ENCODE peak calls at places on chromosomes 4 and X, in five cellular contexts. H is left ventricle myocardium inferior, N is tibial nerve, P is heart right ventricle, M is endodermal cell. X is an unnamed sample.

GRCh38 chr4:90718926-90719325 is 591.7 kb downstream of the CCSER1 start:
- DNase-seq in H (no peak), N (no peak), P (no peak), M (no peak), X (no peak)

GRCh38 chr4:73859614-73860088 is 6.6 kb downstream of the PF4V1 start:
- DNase-seq in H (no peak), N (no peak), P (no peak), M (no peak), X (no peak)

GRCh38 chr4:73404457-73404856 is 370 bp downstream of the ALB start:
- DNase-seq in H (no peak), N (no peak), P (no peak), M (no peak), X (no peak)

GRCh38 chr4:27787195-27787594 is 926.6 kb downstream of the STIM2 start:
- DNase-seq in H (no peak), N (no peak), P (no peak), M (no peak), X (no peak)

GRCh38 chr4:186724861-186725419 is 1.3 kb upstream of the FAT1 start:
- DNase-seq in H (no peak), N (peak), P (no peak), M (peak), X (no peak)

GRCh38 chrX:25726539-25726938 is 411.6 kb upstream of the MAGEB18 start:
- DNase-seq in H (no peak), N (no peak), P (no peak), M (no peak), X (no peak)

GRCh38 chr4:39179681-39180080 is 2.6 kb upstream of the WDR19 start:
- DNase-seq in H (no peak), N (no peak), P (no peak), M (no peak), X (no peak)

GRCh38 chrX:1427756-1428155 is 25.0 kb downstream of the ASMTL start:
- DNase-seq in H (no peak), N (no peak), P (no peak), M (no peak), X (no peak)

GRCh38 chr4:140724780-140725179 is 31.4 kb downstream of the TBC1D9 start:
- DNase-seq in H (no peak), N (no peak), P (no peak), M (no peak), X (no peak)

GRCh38 chr4:101169044-101170014 is 178.0 kb downstream of the PPP3CA start:
- DNase-seq in H (peak), N (peak), P (no peak), M (peak), X (no peak)

GRCh38 chrX:154526901-154527675 is 11.1 kb upstream of the FAM3A start:
- DNase-seq in H (peak), N (peak), P (peak), M (peak), X (no peak)

GRCh38 chr4:1072830-1073446 is 40.4 kb downstream of the RNF212 start:
- DNase-seq in H (no peak), N (peak), P (no peak), M (peak), X (peak)

GRCh38 chr4:106473515-106473914 is 104.9 kb upstream of the GIMD1 start:
- DNase-seq in H (no peak), N (no peak), P (no peak), M (no peak), X (no peak)

GRCh38 chr4:5078015-5078414 is 26.7 kb downstream of the STK32B start:
- DNase-seq in H (no peak), N (no peak), P (no peak), M (no peak), X (no peak)

GRCh38 chr4:100803751-100804150 is 285.9 kb upstream of the EMCN start:
- DNase-seq in H (no peak), N (no peak), P (no peak), M (no peak), X (no peak)

GRCh38 chrX:69065451-69065850 is 99.8 kb downstream of the PJA1 start:
- DNase-seq in H (no peak), N (no peak), P (no peak), M (peak), X (no peak)

GRCh38 chrX:107935200-107935599 is 47.0 kb downstream of the TEX13B start:
- DNase-seq in H (no peak), N (no peak), P (no peak), M (no peak), X (no peak)

GRCh38 chrX:31604629-31605221 is 532.9 kb upstream of the FTHL17 start:
- DNase-seq in H (no peak), N (no peak), P (no peak), M (no peak), X (no peak)

GRCh38 chrX:31603411-31604120 is 531.7 kb upstream of the FTHL17 start:
- DNase-seq in H (no peak), N (no peak), P (no peak), M (no peak), X (no peak)

GRCh38 chrX:31606796-31607195 is 535.0 kb upstream of the FTHL17 start:
- DNase-seq in H (no peak), N (no peak), P (no peak), M (no peak), X (no peak)

GRCh38 chrX:31608651-31609050 is 536.8 kb upstream of the FTHL17 start:
- DNase-seq in H (no peak), N (no peak), P (no peak), M (no peak), X (no peak)

DNA sequence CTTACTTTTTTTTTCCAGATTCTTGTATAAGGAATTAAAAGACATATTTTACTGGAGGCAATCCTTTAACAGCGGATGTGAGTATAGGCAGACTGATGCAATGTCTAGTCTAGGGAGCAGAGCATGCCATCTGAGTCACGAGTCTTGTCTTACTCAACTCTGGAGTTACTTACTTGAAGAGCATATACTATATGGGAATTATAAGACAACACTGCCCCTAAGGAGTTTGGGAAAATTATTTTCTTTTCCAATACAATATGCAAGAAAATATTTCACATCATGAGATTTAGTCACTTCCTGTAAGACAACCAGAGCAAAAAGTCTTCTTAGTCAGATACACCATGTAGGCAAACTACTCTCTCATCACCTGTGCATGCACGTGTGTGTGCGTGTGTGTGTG is 537.3 kb upstream of the FTHL17 start:
- DNase-seq in H (no peak), N (no peak), P (no peak), M (no peak), X (no peak)
- H3K27ac ChIP-seq in H (no peak), N (no peak), P (no peak), M (no peak), X (no peak)

DNA sequence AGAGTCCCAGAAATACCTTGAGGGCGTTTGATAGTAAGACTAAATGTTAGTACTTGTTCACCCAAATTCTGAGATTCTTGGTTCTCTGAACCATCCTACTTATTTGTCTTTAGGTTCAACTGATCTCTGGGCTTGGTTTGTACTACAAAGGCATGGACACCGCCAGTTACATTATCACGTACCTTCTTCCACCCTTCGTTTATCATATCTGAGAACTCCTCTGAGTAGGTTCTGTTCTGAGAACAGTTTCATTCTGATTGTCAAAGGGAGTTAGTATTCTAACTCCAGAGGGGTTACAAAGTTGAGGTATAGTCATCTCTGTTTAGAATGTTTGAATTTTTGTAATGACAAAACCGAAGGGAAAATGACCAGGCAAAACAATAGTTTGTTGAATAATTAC is 19.3 kb downstream of the ZFX start:
- DNase-seq in H (no peak), N (no peak), P (no peak), M (no peak), X (no peak)
- H3K27ac ChIP-seq in H (no peak), N (no peak), P (no peak), M (no peak), X (no peak)

DNA sequence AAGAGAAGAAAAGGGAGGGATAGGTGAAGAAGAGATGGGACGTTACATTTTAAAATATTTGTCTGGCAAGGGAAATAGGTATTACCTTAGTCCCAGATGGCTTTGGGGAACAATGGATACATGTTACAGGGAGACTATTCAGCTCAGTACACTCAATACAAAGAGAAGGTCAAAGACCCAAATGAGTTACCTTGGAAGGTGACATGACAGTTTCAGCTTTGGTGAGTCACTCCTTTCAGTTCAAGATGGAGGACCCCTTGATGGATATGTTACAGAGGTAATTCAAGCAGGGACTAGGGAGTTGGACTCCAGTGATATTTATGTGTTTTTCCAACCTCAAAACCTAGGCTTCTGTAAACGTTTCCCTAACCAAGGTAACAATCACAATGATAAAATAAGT is 5.0 kb downstream of the NOA1 start:
- DNase-seq in H (no peak), N (no peak), P (no peak), M (no peak), X (no peak)
- H3K27ac ChIP-seq in H (no peak), N (no peak), P (no peak), M (no peak), X (no peak)

DNA sequence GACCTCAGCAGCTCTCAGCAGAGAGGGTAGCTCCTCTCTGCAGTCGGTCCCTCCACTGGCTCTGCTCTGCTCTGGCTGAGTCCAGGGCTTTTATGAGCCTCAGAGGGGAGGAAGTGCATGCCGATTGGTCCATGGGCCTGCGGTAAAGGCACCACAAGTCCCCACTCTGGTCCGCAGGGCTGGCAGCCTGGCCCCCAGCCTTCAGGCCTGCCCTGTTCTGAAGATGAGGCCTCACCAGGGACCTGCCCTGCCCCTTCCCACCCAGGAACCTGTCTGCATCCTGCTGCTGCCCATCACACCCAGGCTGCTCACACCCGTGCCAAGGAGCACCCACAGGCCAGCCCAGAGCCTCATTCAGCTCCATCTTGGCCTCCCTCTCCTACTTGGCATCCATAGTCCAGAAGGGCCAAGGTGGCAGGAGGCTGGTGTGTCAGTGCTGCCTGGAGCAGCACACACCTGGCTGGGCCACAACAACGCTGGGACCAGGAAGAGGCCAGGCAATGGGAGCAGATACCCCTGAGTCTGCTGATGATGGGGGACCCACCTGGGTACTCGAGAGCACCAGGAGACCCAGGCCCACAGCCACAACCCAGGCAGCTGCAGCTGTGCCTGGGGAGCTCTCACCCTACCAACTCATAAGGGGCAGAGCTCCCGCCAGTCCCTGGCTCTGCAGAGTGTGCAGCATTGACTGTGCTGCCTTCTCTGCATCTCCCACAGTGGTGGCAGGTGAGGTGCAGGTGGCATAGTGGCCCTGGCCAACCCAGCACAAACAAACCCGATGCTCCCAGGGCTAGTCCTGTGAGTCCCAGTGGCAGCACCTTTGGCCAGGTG is 191.9 kb upstream of the NUDT6 start:
- DNase-seq in H (no peak), N (no peak), P (no peak), M (no peak), X (no peak)
- H3K27ac ChIP-seq in H (peak), N (no peak), P (peak), M (no peak), X (no peak)

GRCh38 chr4:189364032-189364449 is 576.6 kb upstream of the FRG1 start:
- DNase-seq in H (no peak), N (no peak), P (no peak), M (no peak), X (no peak)

GRCh38 chr4:189367832-189368231 is 572.8 kb upstream of the FRG1 start:
- DNase-seq in H (no peak), N (no peak), P (no peak), M (no peak), X (no peak)

DNA sequence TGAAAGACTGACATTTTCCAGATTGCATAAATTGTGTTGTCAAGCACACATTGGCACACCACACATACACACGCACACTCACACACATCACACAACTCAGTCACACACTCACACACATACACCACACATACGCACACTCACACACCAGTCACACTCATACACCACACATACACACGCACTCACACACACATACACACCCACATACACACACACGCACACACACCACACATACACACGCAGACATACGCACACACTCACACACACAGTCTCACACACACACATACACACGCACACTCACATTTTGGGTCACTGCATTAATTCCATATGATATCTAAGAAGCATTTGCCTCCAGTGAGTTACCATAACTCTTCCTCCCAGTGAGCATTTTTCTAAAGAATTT is 578.3 kb upstream of the FRG1 start:
- DNase-seq in H (no peak), N (no peak), P (no peak), M (no peak), X (no peak)
- H3K27ac ChIP-seq in H (no peak), N (no peak), P (no peak), M (no peak), X (no peak)

GRCh38 chrX:150581093-150581775 is 12.8 kb downstream of the MTM1 start:
- DNase-seq in H (no peak), N (no peak), P (no peak), M (no peak), X (no peak)
- H3K27ac ChIP-seq in H (no peak), N (no peak), P (no peak), M (no peak), X (no peak)

GRCh38 chr4:139455187-139455586 is 1.3 kb downstream of the RAB33B start:
- DNase-seq in H (no peak), N (no peak), P (no peak), M (no peak), X (no peak)

GRCh38 chr4:139453371-139454110 is 380 bp upstream of the RAB33B start:
- DNase-seq in H (peak), N (peak), P (peak), M (peak), X (peak)

GRCh38 chr4:139454111-139454600 is at the start of gene RAB33B:
- DNase-seq in H (no peak), N (peak), P (no peak), M (no peak), X (no peak)

GRCh38 chr4:139453041-139453370 is 915 bp upstream of the RAB33B start:
- DNase-seq in H (no peak), N (peak), P (no peak), M (no peak), X (no peak)

GRCh38 chr4:139454646-139455045 is 725 bp downstream of the RAB33B start:
- DNase-seq in H (no peak), N (no peak), P (no peak), M (no peak), X (no peak)
- H3K27ac ChIP-seq in H (peak), N (peak), P (peak), M (no peak), X (peak)

DNA sequence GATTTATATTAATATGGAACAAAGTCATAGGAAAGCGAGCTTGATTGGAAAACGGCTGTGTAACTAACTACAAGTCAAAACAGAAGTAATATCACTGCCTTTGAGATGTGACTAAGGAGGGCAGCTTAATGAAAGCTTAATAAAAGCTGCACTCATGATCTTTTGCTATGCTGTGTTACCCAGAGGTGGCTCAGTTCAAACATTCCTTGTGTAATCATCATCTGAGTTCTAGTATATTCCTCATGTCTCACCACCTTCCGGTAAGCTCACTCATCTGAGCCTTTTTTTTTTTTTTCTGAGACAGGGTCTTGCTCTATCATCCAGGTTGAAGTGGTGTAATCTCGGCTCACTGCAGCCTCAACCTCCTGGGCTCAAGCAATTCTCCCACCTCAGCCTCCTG is 5.0 kb downstream of the GRPEL1 start:
- DNase-seq in H (no peak), N (no peak), P (no peak), M (no peak), X (no peak)
- H3K27ac ChIP-seq in H (no peak), N (no peak), P (no peak), M (no peak), X (no peak)

DNA sequence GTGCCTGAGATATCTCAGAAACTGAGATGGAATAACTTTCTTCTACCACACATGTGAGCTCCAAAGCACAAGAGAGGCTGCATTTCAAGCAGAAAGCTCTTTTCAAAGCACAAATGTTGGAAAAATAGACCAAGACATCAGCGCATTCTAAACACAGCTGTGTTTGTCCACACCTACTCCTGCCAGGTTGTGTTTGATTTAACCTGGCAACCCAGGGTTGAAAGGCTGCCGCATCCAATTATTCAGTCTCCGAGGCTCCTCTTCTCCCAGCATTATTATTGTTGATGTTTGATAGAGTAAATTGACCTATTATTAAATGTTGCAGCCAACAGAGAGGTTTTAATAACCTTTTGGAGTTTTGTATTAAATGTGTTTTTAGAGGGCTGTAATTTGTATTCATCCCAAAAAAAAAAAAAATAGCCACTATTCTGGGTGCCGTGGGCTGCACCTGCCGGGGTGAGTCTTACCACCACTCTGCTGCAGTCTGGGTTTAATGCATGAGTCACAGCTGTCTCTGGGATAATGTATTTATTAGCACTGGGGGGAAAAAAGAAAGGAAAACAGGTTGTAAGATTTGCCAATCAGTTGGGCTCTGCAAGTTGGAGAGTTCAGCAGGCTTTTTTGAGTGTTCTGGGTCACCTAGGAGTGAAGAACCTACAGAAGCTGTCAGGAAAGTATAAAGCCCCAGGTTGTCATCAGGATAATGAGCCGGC is 105.2 kb upstream of the NOCT start:
- DNase-seq in H (no peak), N (no peak), P (no peak), M (no peak), X (no peak)
- H3K27ac ChIP-seq in H (peak), N (no peak), P (no peak), M (peak), X (peak)

DNA sequence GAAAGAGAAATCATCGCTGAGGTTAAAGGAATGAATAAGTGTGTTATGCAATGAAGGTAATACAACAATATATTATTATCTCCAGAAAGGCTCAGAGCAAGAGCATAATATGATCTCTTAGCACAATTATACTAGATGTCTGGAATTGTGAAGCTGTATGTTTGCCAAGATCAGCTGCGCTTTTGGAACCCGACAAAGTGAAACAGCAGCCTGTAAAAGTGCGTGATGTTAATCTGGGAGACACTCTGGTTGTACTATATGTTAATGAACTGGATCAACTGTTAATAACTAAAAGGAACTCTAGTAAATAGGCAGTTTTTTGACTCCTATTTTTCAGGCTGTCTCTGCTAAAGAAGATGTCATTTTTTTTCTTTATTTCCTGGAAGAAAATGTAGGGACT is 50.1 kb downstream of the UGT2B28 start:
- DNase-seq in H (no peak), N (no peak), P (no peak), M (no peak), X (no peak)
- H3K27ac ChIP-seq in H (no peak), N (no peak), P (no peak), M (no peak), X (no peak)

X was measured in substantia nigra.